ENCODE peak calls at places on chromosomes 4 and X, in seven cellular contexts. W is Right ventricle myocardium inferior; M is pancreas; A is OCI-LY7; L is effector memory CD8-positive, alpha-beta T cell; E is right atrium auricular region; J is IMR-90. C is an unnamed sample.

GRCh38 chr4:93187441-93187840 is 641.1 kb upstream of the ATOH1 start:
- DNase-seq in W (no peak), M (no peak), A (no peak), L (no peak), E (no peak), J (no peak), C (no peak)

GRCh38 chrX:86195343-86195742 is 47.1 kb downstream of the DACH2 start:
- DNase-seq in W (no peak), M (no peak), A (no peak), L (no peak), E (no peak), J (no peak), C (no peak)

GRCh38 chr4:31234494-31234893 is 514.3 kb downstream of the PCDH7 start:
- DNase-seq in W (no peak), M (no peak), A (no peak), L (no peak), E (no peak), J (no peak), C (no peak)

GRCh38 chr4:99710681-99711345 is 53.2 kb upstream of the C4orf54 start:
- DNase-seq in W (no peak), M (no peak), A (no peak), L (no peak), E (no peak), J (peak; percentile 63), C (no peak)

GRCh38 chrX:34563809-34564208 is 93.3 kb downstream of the TMEM47 start:
- DNase-seq in W (no peak), M (no peak), A (no peak), L (no peak), E (no peak), J (no peak), C (peak; percentile 41)

GRCh38 chrX:111837226-111837625 is 38.8 kb upstream of the TRPC5OS start:
- DNase-seq in W (no peak), M (no peak), A (no peak), L (no peak), E (no peak), J (no peak), C (no peak)

GRCh38 chr4:91826186-91826585 is 477.6 kb upstream of the GRID2 start:
- DNase-seq in W (no peak), M (no peak), A (no peak), L (no peak), E (no peak), J (no peak), C (no peak)

GRCh38 chrX:37993857-37994619 is 12.3 kb upstream of the SYTL5 start:
- DNase-seq in W (no peak), M (peak; percentile 75), A (peak; percentile 29), L (peak; percentile 4), E (no peak), J (no peak), C (no peak)

GRCh38 chrX:136765957-136766356 is 14.8 kb downstream of the ARHGEF6 start:
- DNase-seq in W (no peak), M (no peak), A (no peak), L (no peak), E (no peak), J (no peak), C (no peak)

GRCh38 chr4:56448301-56448700 is 12.2 kb downstream of the PAICS start:
- DNase-seq in W (no peak), M (no peak), A (no peak), L (no peak), E (no peak), J (peak; percentile 43), C (no peak)

GRCh38 chrX:153416781-153417180 is 5.5 kb downstream of the ZFP92 start:
- DNase-seq in W (no peak), M (no peak), A (no peak), L (no peak), E (no peak), J (no peak), C (no peak)

GRCh38 chr4:26062221-26062620 is 148.2 kb downstream of the SMIM20 start:
- DNase-seq in W (no peak), M (peak; percentile 55), A (no peak), L (no peak), E (no peak), J (peak; percentile 74), C (no peak)

GRCh38 chr4:47913858-47914218 is 545 bp downstream of the NFXL1 start:
- DNase-seq in W (peak; percentile 71), M (peak; percentile 27), A (peak; percentile 49), L (peak; percentile 6), E (no peak), J (no peak), C (peak; percentile 23)

GRCh38 chr4:99135541-99136173 is 8.4 kb downstream of the ADH4 start:
- DNase-seq in W (no peak), M (no peak), A (no peak), L (no peak), E (no peak), J (no peak), C (no peak)

GRCh38 chrX:38206036-38206435 is 14.6 kb downstream of the SRPX start:
- DNase-seq in W (no peak), M (no peak), A (no peak), L (no peak), E (no peak), J (peak; percentile 52), C (peak; percentile 24)

GRCh38 chr4:152220201-152220666 is 315.7 kb downstream of the FBXW7 start:
- DNase-seq in W (no peak), M (no peak), A (no peak), L (no peak), E (no peak), J (no peak), C (no peak)

GRCh38 chr4:29805245-29805644 is 914.9 kb upstream of the PCDH7 start:
- DNase-seq in W (no peak), M (no peak), A (no peak), L (no peak), E (no peak), J (peak; percentile 2), C (no peak)

GRCh38 chrX:65596270-65596669 is 61.7 kb upstream of the LAS1L start:
- DNase-seq in W (no peak), M (no peak), A (no peak), L (peak; percentile 34), E (no peak), J (peak; percentile 49), C (peak; percentile 61)

GRCh38 chr4:6288342-6288741 is 18.7 kb downstream of the WFS1 start:
- DNase-seq in W (peak; percentile 9), M (no peak), A (no peak), L (no peak), E (no peak), J (no peak), C (no peak)

GRCh38 chrX:112642349-112642748 is 37.4 kb downstream of the LHFPL1 start:
- DNase-seq in W (no peak), M (peak; percentile 2), A (peak; percentile 44), L (no peak), E (no peak), J (peak; percentile 75), C (peak; percentile 45)

GRCh38 chr4:32161382-32161781 is 1441.2 kb downstream of the PCDH7 start:
- DNase-seq in W (no peak), M (no peak), A (no peak), L (no peak), E (no peak), J (peak; percentile 48), C (no peak)